ENCODE peak calls at places on chromosomes 2 and 18, in nine cellular contexts. One of them, this sample, is unnamed.

GRCh38 chr18:22018366-22018765 is 151.0 kb upstream of the GATA6 start:
- DNase-seq in tibial nerve: no peak
- DNase-seq in endodermal cell: no peak
- DNase-seq in GM23338: no peak
- DNase-seq in psoas muscle: no peak
- DNase-seq in BE2C: no peak
- DNase-seq in Peyer's patch: no peak
- DNase-seq in CD8-positive, alpha-beta memory T cell: no peak
- DNase-seq in GM23248: no peak
- DNase-seq in this sample: no peak

GRCh38 chr18:76399613-76400391 is 95.2 kb downstream of the ZNF516 start:
- DNase-seq in tibial nerve: no peak
- DNase-seq in endodermal cell: no peak
- DNase-seq in GM23338: no peak
- DNase-seq in psoas muscle: no peak
- DNase-seq in BE2C: no peak
- DNase-seq in Peyer's patch: no peak
- DNase-seq in CD8-positive, alpha-beta memory T cell: no peak
- DNase-seq in GM23248: no peak
- DNase-seq in this sample: no peak

GRCh38 chr2:55048925-55049793 is 1.1 kb downstream of the RTN4 start:
- DNase-seq in tibial nerve: peak; percentile 95
- DNase-seq in endodermal cell: peak; percentile 88
- DNase-seq in GM23338: peak; percentile 86
- DNase-seq in psoas muscle: peak; percentile 89
- DNase-seq in BE2C: peak; percentile 70
- DNase-seq in Peyer's patch: peak; percentile 80
- DNase-seq in CD8-positive, alpha-beta memory T cell: peak; percentile 55
- DNase-seq in GM23248: peak; percentile 93
- DNase-seq in this sample: peak; percentile 87

GRCh38 chr2:88811238-88811637 is 119.8 kb downstream of the RPIA start:
- DNase-seq in tibial nerve: no peak
- DNase-seq in endodermal cell: no peak
- DNase-seq in GM23338: no peak
- DNase-seq in psoas muscle: no peak
- DNase-seq in BE2C: no peak
- DNase-seq in Peyer's patch: no peak
- DNase-seq in CD8-positive, alpha-beta memory T cell: no peak
- DNase-seq in GM23248: no peak
- DNase-seq in this sample: no peak

GRCh38 chr18:10588975-10589374 is 63.1 kb downstream of the NAPG start:
- DNase-seq in tibial nerve: no peak
- DNase-seq in endodermal cell: no peak
- DNase-seq in GM23338: no peak
- DNase-seq in psoas muscle: no peak
- DNase-seq in BE2C: peak; percentile 34
- DNase-seq in Peyer's patch: no peak
- DNase-seq in CD8-positive, alpha-beta memory T cell: no peak
- DNase-seq in GM23248: no peak
- DNase-seq in this sample: no peak

GRCh38 chr2:241561811-241562210 is 3.3 kb downstream of the BOK start:
- DNase-seq in tibial nerve: peak; percentile 24
- DNase-seq in endodermal cell: peak; percentile 73
- DNase-seq in GM23338: no peak
- DNase-seq in psoas muscle: peak; percentile 63
- DNase-seq in BE2C: peak; percentile 78
- DNase-seq in Peyer's patch: no peak
- DNase-seq in CD8-positive, alpha-beta memory T cell: no peak
- DNase-seq in GM23248: peak; percentile 90
- DNase-seq in this sample: peak; percentile 52

GRCh38 chr2:68774569-68775271 is 40.1 kb downstream of the ARHGAP25 start:
- DNase-seq in tibial nerve: peak; percentile 37
- DNase-seq in endodermal cell: no peak
- DNase-seq in GM23338: no peak
- DNase-seq in psoas muscle: peak; percentile 61
- DNase-seq in BE2C: no peak
- DNase-seq in Peyer's patch: peak; percentile 92
- DNase-seq in CD8-positive, alpha-beta memory T cell: peak; percentile 43
- DNase-seq in GM23248: no peak
- DNase-seq in this sample: no peak

GRCh38 chr2:26269571-26270170 is 24.9 kb downstream of the HADHB start:
- DNase-seq in tibial nerve: no peak
- DNase-seq in endodermal cell: no peak
- DNase-seq in GM23338: no peak
- DNase-seq in psoas muscle: no peak
- DNase-seq in BE2C: no peak
- DNase-seq in Peyer's patch: no peak
- DNase-seq in CD8-positive, alpha-beta memory T cell: no peak
- DNase-seq in GM23248: peak; percentile 68
- DNase-seq in this sample: no peak

GRCh38 chr18:75143851-75144250 is 65.1 kb downstream of the PTGR3 start:
- DNase-seq in tibial nerve: no peak
- DNase-seq in endodermal cell: no peak
- DNase-seq in GM23338: no peak
- DNase-seq in psoas muscle: no peak
- DNase-seq in BE2C: no peak
- DNase-seq in Peyer's patch: no peak
- DNase-seq in CD8-positive, alpha-beta memory T cell: no peak
- DNase-seq in GM23248: no peak
- DNase-seq in this sample: no peak

GRCh38 chr2:18987592-18988073 is 370.8 kb downstream of the OSR1 start:
- DNase-seq in tibial nerve: peak; percentile 97
- DNase-seq in endodermal cell: no peak
- DNase-seq in GM23338: no peak
- DNase-seq in psoas muscle: peak; percentile 78
- DNase-seq in BE2C: peak; percentile 7
- DNase-seq in Peyer's patch: peak; percentile 17
- DNase-seq in CD8-positive, alpha-beta memory T cell: no peak
- DNase-seq in GM23248: peak; percentile 95
- DNase-seq in this sample: peak; percentile 41

GRCh38 chr2:207394812-207395534 is 134.8 kb upstream of the CREB1 start:
- DNase-seq in tibial nerve: no peak
- DNase-seq in endodermal cell: no peak
- DNase-seq in GM23338: no peak
- DNase-seq in psoas muscle: peak; percentile 23
- DNase-seq in BE2C: peak; percentile 46
- DNase-seq in Peyer's patch: no peak
- DNase-seq in CD8-positive, alpha-beta memory T cell: no peak
- DNase-seq in GM23248: peak; percentile 95
- DNase-seq in this sample: peak; percentile 76

GRCh38 chr2:62304429-62305417 is 108.8 kb downstream of the B3GNT2 start:
- DNase-seq in tibial nerve: no peak
- DNase-seq in endodermal cell: peak; percentile 87
- DNase-seq in GM23338: peak; percentile 49
- DNase-seq in psoas muscle: peak; percentile 47
- DNase-seq in BE2C: peak; percentile 49
- DNase-seq in Peyer's patch: peak; percentile 41
- DNase-seq in CD8-positive, alpha-beta memory T cell: peak; percentile 38
- DNase-seq in GM23248: peak; percentile 28
- DNase-seq in this sample: no peak

GRCh38 chr2:71614976-71615768 is 161.8 kb downstream of the DYSF start:
- DNase-seq in tibial nerve: peak; percentile 44
- DNase-seq in endodermal cell: peak; percentile 36
- DNase-seq in GM23338: no peak
- DNase-seq in psoas muscle: peak; percentile 88
- DNase-seq in BE2C: no peak
- DNase-seq in Peyer's patch: no peak
- DNase-seq in CD8-positive, alpha-beta memory T cell: no peak
- DNase-seq in GM23248: peak; percentile 81
- DNase-seq in this sample: peak; percentile 0

GRCh38 chr2:68742638-68743037 is 8.0 kb downstream of the ARHGAP25 start:
- DNase-seq in tibial nerve: no peak
- DNase-seq in endodermal cell: no peak
- DNase-seq in GM23338: no peak
- DNase-seq in psoas muscle: no peak
- DNase-seq in BE2C: no peak
- DNase-seq in Peyer's patch: peak; percentile 70
- DNase-seq in CD8-positive, alpha-beta memory T cell: no peak
- DNase-seq in GM23248: no peak
- DNase-seq in this sample: no peak

GRCh38 chr2:76008001-76008702 is 297.4 kb upstream of the GCFC2 start:
- DNase-seq in tibial nerve: no peak
- DNase-seq in endodermal cell: peak; percentile 56
- DNase-seq in GM23338: peak; percentile 12
- DNase-seq in psoas muscle: no peak
- DNase-seq in BE2C: peak; percentile 64
- DNase-seq in Peyer's patch: no peak
- DNase-seq in CD8-positive, alpha-beta memory T cell: no peak
- DNase-seq in GM23248: no peak
- DNase-seq in this sample: no peak

GRCh38 chr2:129709030-129709955 is 270.2 kb upstream of the RAB6C start:
- DNase-seq in tibial nerve: no peak
- DNase-seq in endodermal cell: no peak
- DNase-seq in GM23338: no peak
- DNase-seq in psoas muscle: no peak
- DNase-seq in BE2C: no peak
- DNase-seq in Peyer's patch: no peak
- DNase-seq in CD8-positive, alpha-beta memory T cell: no peak
- DNase-seq in GM23248: no peak
- DNase-seq in this sample: no peak

DNA sequence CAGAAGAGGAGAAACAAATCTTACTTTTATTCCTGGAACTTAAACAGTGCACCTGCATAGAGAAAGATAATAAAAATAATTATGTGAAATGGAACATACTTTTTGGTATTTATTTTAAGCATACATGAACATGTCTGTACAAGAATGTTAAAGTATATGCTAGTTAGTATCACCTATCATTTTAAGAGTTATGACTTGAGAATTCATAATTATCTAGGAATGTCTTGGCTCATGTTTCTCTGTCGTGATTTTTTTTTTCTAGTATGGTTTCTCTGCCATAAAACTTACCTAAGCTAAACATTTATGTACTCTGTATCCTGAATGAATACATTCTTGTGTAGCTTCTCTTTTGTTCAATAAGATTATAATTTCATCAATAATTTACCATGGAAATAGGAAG is 4.2 kb downstream of the SERPINB7 start:
- DNase-seq in tibial nerve: no peak
- DNase-seq in endodermal cell: no peak
- DNase-seq in GM23338: no peak
- DNase-seq in psoas muscle: no peak
- DNase-seq in BE2C: no peak
- DNase-seq in Peyer's patch: no peak
- DNase-seq in CD8-positive, alpha-beta memory T cell: no peak
- DNase-seq in GM23248: no peak
- DNase-seq in this sample: no peak
- H3K4me1 ChIP-seq in tibial nerve: no peaks in the 10 kb centered on the region
- H3K4me1 ChIP-seq in endodermal cell: no peaks in the 10 kb centered on the region
- H3K4me1 ChIP-seq in GM23338: no peaks in the 10 kb centered on the region
- H3K4me1 ChIP-seq in psoas muscle: no peaks in the 10 kb centered on the region
- H3K4me1 ChIP-seq in BE2C: no peaks in the 10 kb centered on the region
- H3K4me1 ChIP-seq in Peyer's patch: no peaks in the 10 kb centered on the region
- H3K4me1 ChIP-seq in CD8-positive, alpha-beta memory T cell: no peaks in the 10 kb centered on the region
- H3K4me1 ChIP-seq in GM23248: peaks cover 30% of the 10 kb centered on the region
- H3K4me1 ChIP-seq in this sample: no peaks in the 10 kb centered on the region

GRCh38 chr2:218877891-218878290 is 2.8 kb upstream of the WNT10A start:
- DNase-seq in tibial nerve: no peak
- DNase-seq in endodermal cell: peak; percentile 61
- DNase-seq in GM23338: no peak
- DNase-seq in psoas muscle: no peak
- DNase-seq in BE2C: peak; percentile 32
- DNase-seq in Peyer's patch: no peak
- DNase-seq in CD8-positive, alpha-beta memory T cell: no peak
- DNase-seq in GM23248: no peak
- DNase-seq in this sample: peak; percentile 62

GRCh38 chr2:218876562-218877219 is 4.0 kb upstream of the WNT10A start:
- DNase-seq in tibial nerve: peak; percentile 82
- DNase-seq in endodermal cell: peak; percentile 96
- DNase-seq in GM23338: peak; percentile 85
- DNase-seq in psoas muscle: no peak
- DNase-seq in BE2C: peak; percentile 81
- DNase-seq in Peyer's patch: peak; percentile 65
- DNase-seq in CD8-positive, alpha-beta memory T cell: peak; percentile 65
- DNase-seq in GM23248: peak; percentile 64
- DNase-seq in this sample: peak; percentile 72

GRCh38 chr2:218878486-218878885 is 2.2 kb upstream of the WNT10A start:
- DNase-seq in tibial nerve: no peak
- DNase-seq in endodermal cell: no peak
- DNase-seq in GM23338: no peak
- DNase-seq in psoas muscle: no peak
- DNase-seq in BE2C: peak; percentile 44
- DNase-seq in Peyer's patch: no peak
- DNase-seq in CD8-positive, alpha-beta memory T cell: no peak
- DNase-seq in GM23248: no peak
- DNase-seq in this sample: peak; percentile 54

GRCh38 chr2:218875692-218876246 is 4.9 kb upstream of the WNT10A start:
- DNase-seq in tibial nerve: no peak
- DNase-seq in endodermal cell: no peak
- DNase-seq in GM23338: no peak
- DNase-seq in psoas muscle: no peak
- DNase-seq in BE2C: no peak
- DNase-seq in Peyer's patch: no peak
- DNase-seq in CD8-positive, alpha-beta memory T cell: no peak
- DNase-seq in GM23248: no peak
- DNase-seq in this sample: no peak

GRCh38 chr2:218877331-218877730 is 3.3 kb upstream of the WNT10A start:
- DNase-seq in tibial nerve: no peak
- DNase-seq in endodermal cell: peak; percentile 41
- DNase-seq in GM23338: no peak
- DNase-seq in psoas muscle: no peak
- DNase-seq in BE2C: peak; percentile 63
- DNase-seq in Peyer's patch: no peak
- DNase-seq in CD8-positive, alpha-beta memory T cell: no peak
- DNase-seq in GM23248: no peak
- DNase-seq in this sample: peak; percentile 60
- H3K4me1 ChIP-seq in tibial nerve: peaks cover 52% of the 10 kb centered on the region
- H3K4me1 ChIP-seq in endodermal cell: no peaks in the 10 kb centered on the region
- H3K4me1 ChIP-seq in GM23338: peaks cover 23% of the 10 kb centered on the region
- H3K4me1 ChIP-seq in psoas muscle: peaks cover 5% of the 10 kb centered on the region
- H3K4me1 ChIP-seq in BE2C: peaks cover 37% of the 10 kb centered on the region
- H3K4me1 ChIP-seq in Peyer's patch: peaks cover 7% of the 10 kb centered on the region
- H3K4me1 ChIP-seq in CD8-positive, alpha-beta memory T cell: peaks cover 43% of the 10 kb centered on the region
- H3K4me1 ChIP-seq in GM23248: no peaks in the 10 kb centered on the region
- H3K4me1 ChIP-seq in this sample: peaks cover 40% of the 10 kb centered on the region

GRCh38 chr2:39501412-39501811 is 64.3 kb upstream of the MAP4K3 start:
- DNase-seq in tibial nerve: no peak
- DNase-seq in endodermal cell: no peak
- DNase-seq in GM23338: no peak
- DNase-seq in psoas muscle: no peak
- DNase-seq in BE2C: no peak
- DNase-seq in Peyer's patch: no peak
- DNase-seq in CD8-positive, alpha-beta memory T cell: no peak
- DNase-seq in GM23248: no peak
- DNase-seq in this sample: no peak
- H3K4me1 ChIP-seq in tibial nerve: peaks cover 25% of the 10 kb centered on the region
- H3K4me1 ChIP-seq in endodermal cell: no peaks in the 10 kb centered on the region
- H3K4me1 ChIP-seq in GM23338: peaks cover 24% of the 10 kb centered on the region
- H3K4me1 ChIP-seq in psoas muscle: peaks cover 28% of the 10 kb centered on the region
- H3K4me1 ChIP-seq in BE2C: no peaks in the 10 kb centered on the region
- H3K4me1 ChIP-seq in Peyer's patch: peaks cover 3% of the 10 kb centered on the region
- H3K4me1 ChIP-seq in CD8-positive, alpha-beta memory T cell: no peaks in the 10 kb centered on the region
- H3K4me1 ChIP-seq in GM23248: peaks cover 51% of the 10 kb centered on the region
- H3K4me1 ChIP-seq in this sample: peaks cover 9% of the 10 kb centered on the region

DNA sequence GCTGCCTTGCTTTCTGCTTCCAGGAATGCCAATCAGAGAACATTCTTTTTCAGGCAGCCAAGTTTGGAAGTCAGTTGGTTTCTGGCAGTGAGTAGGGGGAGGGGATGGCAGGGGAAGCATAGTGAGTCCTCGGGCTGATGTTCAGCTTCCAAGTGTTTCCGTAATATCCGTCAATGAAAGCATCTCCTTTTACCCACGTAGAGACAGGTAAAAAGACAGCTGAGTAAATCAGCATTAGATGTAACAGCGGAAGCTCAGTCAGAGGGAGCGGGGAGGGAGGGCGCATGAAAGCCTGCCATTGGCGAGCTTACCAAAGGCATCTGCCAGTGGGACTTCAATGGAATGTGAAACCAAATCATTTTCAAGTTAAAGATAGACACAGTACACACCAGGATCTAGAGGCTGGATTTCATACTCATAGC is 117.1 kb upstream of the DTNA start:
- DNase-seq in tibial nerve: peak; percentile 7
- DNase-seq in endodermal cell: peak; percentile 83
- DNase-seq in GM23338: peak; percentile 75
- DNase-seq in psoas muscle: peak; percentile 72
- DNase-seq in BE2C: no peak
- DNase-seq in Peyer's patch: no peak
- DNase-seq in CD8-positive, alpha-beta memory T cell: no peak
- DNase-seq in GM23248: peak; percentile 76
- DNase-seq in this sample: peak; percentile 63
- H3K4me1 ChIP-seq in tibial nerve: peaks cover 13% of the 10 kb centered on the region
- H3K4me1 ChIP-seq in endodermal cell: peaks cover 7% of the 10 kb centered on the region
- H3K4me1 ChIP-seq in GM23338: peaks cover 24% of the 10 kb centered on the region
- H3K4me1 ChIP-seq in psoas muscle: peaks cover 25% of the 10 kb centered on the region
- H3K4me1 ChIP-seq in BE2C: no peaks in the 10 kb centered on the region
- H3K4me1 ChIP-seq in Peyer's patch: no peaks in the 10 kb centered on the region
- H3K4me1 ChIP-seq in CD8-positive, alpha-beta memory T cell: no peaks in the 10 kb centered on the region
- H3K4me1 ChIP-seq in GM23248: peaks cover 11% of the 10 kb centered on the region
- H3K4me1 ChIP-seq in this sample: no peaks in the 10 kb centered on the region

This sample was measured in SJCRH30.